ENCODE peak calls at places on chromosomes 5 and 9, in nine cellular contexts. V is HCT116, G is neural progenitor cell, A is GM23248, N is MM.1S, Y is SK-N-SH, Z is hepatocyte, B is GM23338, M is PC-3. Q is an unnamed sample.

GRCh38 chr9:86604741-86605140 is 250.5 kb upstream of the TUT7 start:
- DNase-seq in M (no peak), Y (no peak), V (no peak), A (peak), Z (no peak), B (no peak), N (no peak), G (no peak), Q (no peak)

GRCh38 chr9:134208310-134208841 is 44.0 kb upstream of the RNU6ATAC start:
- DNase-seq in B (no peak), N (no peak), M (no peak), Y (peak), Z (no peak), G (no peak), A (no peak), V (no peak), Q (no peak)

GRCh38 chr9:89639367-89639795 is 34.6 kb downstream of the GADD45G start:
- DNase-seq in N (no peak), M (no peak), G (no peak), Y (no peak), A (peak), V (no peak), Z (no peak), B (peak), Q (no peak)

GRCh38 chr5:144467795-144468194 is 297.1 kb downstream of the KCTD16 start:
- DNase-seq in M (peak), Y (peak), A (peak), Z (peak), N (no peak), G (peak), B (peak), V (peak), Q (no peak)

GRCh38 chr9:92439921-92440750 is 15.9 kb upstream of the OMD start:
- DNase-seq in B (no peak), Y (no peak), V (no peak), M (peak), Z (no peak), N (no peak), G (no peak), A (peak), Q (no peak)

GRCh38 chr5:129046151-129046550 is 48.4 kb upstream of the ISOC1 start:
- DNase-seq in Y (no peak), A (no peak), B (no peak), V (no peak), G (no peak), M (no peak), N (no peak), Z (no peak), Q (no peak)

GRCh38 chr9:138117836-138118235 is 240.3 kb downstream of the CACNA1B start:
- DNase-seq in B (no peak), A (no peak), V (no peak), G (no peak), N (no peak), Y (no peak), Z (no peak), M (no peak), Q (no peak)

GRCh38 chr5:111779260-111780254 is 22.6 kb upstream of the NREP start:
- DNase-seq in N (no peak), Z (no peak), Y (no peak), B (no peak), V (no peak), A (peak), G (no peak), M (peak), Q (no peak)

GRCh38 chr5:68178579-68178978 is 37.0 kb upstream of the PIK3R1 start:
- DNase-seq in Z (peak), B (no peak), G (no peak), A (no peak), Y (no peak), M (peak), N (no peak), V (peak), Q (no peak)

GRCh38 chr5:94431696-94432095 is 186.7 kb downstream of the KIAA0825 start:
- DNase-seq in Y (no peak), N (no peak), V (no peak), A (peak), M (no peak), G (no peak), B (no peak), Z (no peak), Q (no peak)

GRCh38 chr9:532707-533106 is 308.8 kb upstream of the DMRT1 start:
- DNase-seq in A (no peak), G (no peak), M (no peak), Y (no peak), Z (no peak), B (no peak), V (no peak), N (no peak), Q (no peak)

GRCh38 chr9:118091676-118092490 is 387.7 kb downstream of the TLR4 start:
- DNase-seq in B (no peak), N (no peak), V (no peak), M (no peak), A (no peak), Y (no peak), Z (no peak), G (no peak), Q (no peak)

GRCh38 chr5:102843997-102844396 is 88.9 kb downstream of the PAM start:
- DNase-seq in Z (no peak), N (no peak), G (no peak), B (no peak), A (no peak), Y (no peak), V (no peak), M (no peak), Q (no peak)

GRCh38 chr5:121969660-121970295 is 8.0 kb downstream of the SRFBP1 start:
- DNase-seq in Y (no peak), M (peak), V (no peak), Z (no peak), A (peak), N (no peak), B (no peak), G (no peak), Q (no peak)

GRCh38 chr9:134838651-134839431 is 41.8 kb upstream of the FCN2 start:
- DNase-seq in V (no peak), M (no peak), Y (no peak), N (no peak), A (no peak), Z (no peak), G (no peak), B (no peak), Q (no peak)

GRCh38 chr5:102591650-102592049 is 92.8 kb upstream of the SLCO6A1 start:
- DNase-seq in G (no peak), A (no peak), Y (no peak), N (peak), B (no peak), Z (no peak), M (no peak), V (no peak), Q (no peak)

GRCh38 chr9:135693265-135693664 is 6.0 kb downstream of the SOHLH1 start:
- DNase-seq in Z (no peak), N (no peak), V (no peak), B (no peak), M (peak), Y (no peak), G (no peak), A (no peak), Q (no peak)

GRCh38 chr5:17805426-17805825 is 171.2 kb downstream of the TAF11L14 start:
- DNase-seq in N (no peak), V (no peak), G (no peak), Z (no peak), B (no peak), A (no peak), Y (no peak), M (peak), Q (no peak)

GRCh38 chr5:100832252-100833230 is 70.5 kb downstream of the ST8SIA4 start:
- DNase-seq in G (no peak), V (no peak), M (no peak), B (no peak), Z (no peak), Y (no peak), N (peak), A (no peak), Q (no peak)

GRCh38 chr5:142758062-142758802 is 11.9 kb upstream of the ARHGAP26 start:
- DNase-seq in M (no peak), G (no peak), B (no peak), V (no peak), A (no peak), N (no peak), Z (no peak), Y (no peak), Q (no peak)

GRCh38 chr5:132952829-132953228 is 10.6 kb downstream of the AFF4 start:
- DNase-seq in G (no peak), B (no peak), A (no peak), V (no peak), M (no peak), Z (no peak), N (no peak), Y (no peak), Q (no peak)

GRCh38 chr5:149886697-149887470 is 57.7 kb downstream of the PDE6A start:
- DNase-seq in Y (no peak), Z (no peak), M (no peak), N (no peak), G (no peak), V (no peak), A (no peak), B (no peak), Q (no peak)

GRCh38 chr9:5767968-5768932 is 64.7 kb downstream of the ERMP1 start:
- DNase-seq in V (no peak), A (peak), M (peak), Z (no peak), Y (no peak), N (peak), G (no peak), B (no peak), Q (no peak)

GRCh38 chr9:92716557-92716956 is 46.6 kb upstream of the IPPK start:
- DNase-seq in Y (peak), V (peak), M (peak), B (peak), N (peak), Z (peak), A (peak), G (peak), Q (peak)

GRCh38 chr5:1004598-1005361 is 3.8 kb upstream of the NKD2 start:
- DNase-seq in Y (peak), B (peak), M (peak), V (no peak), N (peak), A (peak), G (peak), Z (peak), Q (no peak)

GRCh38 chr9:100499866-100500265 is 26.9 kb downstream of the TMEFF1 start:
- DNase-seq in Z (no peak), G (no peak), Y (no peak), V (no peak), N (no peak), B (no peak), A (no peak), M (no peak), Q (no peak)

GRCh38 chr9:32004431-32005076 is 379.9 kb upstream of the ACO1 start:
- DNase-seq in N (peak), A (no peak), V (no peak), Z (peak), M (no peak), Y (no peak), B (no peak), G (no peak), Q (no peak)

GRCh38 chr9:14018061-14018460 is 295.9 kb downstream of the NFIB start:
- DNase-seq in Y (no peak), M (peak), N (no peak), G (no peak), B (no peak), Z (peak), A (peak), V (no peak), Q (no peak)

GRCh38 chr9:87527211-87527916 is 29.7 kb downstream of the DAPK1 start:
- DNase-seq in V (no peak), Y (no peak), G (no peak), B (no peak), N (no peak), Z (no peak), M (no peak), A (no peak), Q (no peak)

GRCh38 chr5:65142511-65143011 is 339.2 kb downstream of the ADAMTS6 start:
- DNase-seq in G (peak), Y (no peak), A (peak), M (peak), V (no peak), Z (peak), B (peak), N (no peak), Q (no peak)

GRCh38 chr5:142420521-142420920 is 95.7 kb upstream of the SPRY4 start:
- DNase-seq in N (no peak), Y (no peak), B (no peak), M (no peak), A (no peak), V (no peak), Z (no peak), G (peak), Q (no peak)

GRCh38 chr9:115211413-115212204 is 93.7 kb upstream of the TNC start:
- DNase-seq in M (no peak), N (peak), A (peak), V (no peak), B (no peak), G (no peak), Y (no peak), Z (no peak), Q (no peak)

GRCh38 chr9:36327903-36328302 is 69.7 kb upstream of the GNE start:
- DNase-seq in Z (peak), B (no peak), A (peak), V (no peak), Y (no peak), N (no peak), M (peak), G (no peak), Q (no peak)

GRCh38 chr9:69130456-69131441 is 43.3 kb upstream of the TJP2 start:
- DNase-seq in M (peak), Y (no peak), N (no peak), B (peak), G (no peak), A (peak), V (no peak), Z (no peak), Q (no peak)

GRCh38 chr9:17135578-17135904 is 701 bp downstream of the CNTLN start:
- DNase-seq in A (no peak), V (no peak), M (peak), G (no peak), Z (no peak), B (peak), Y (no peak), N (peak), Q (no peak)

GRCh38 chr5:150497274-150497988 is 10.5 kb upstream of the NDST1 start:
- DNase-seq in V (peak), Y (peak), B (no peak), N (no peak), Z (peak), G (no peak), M (peak), A (peak), Q (no peak)

GRCh38 chr9:114156311-114156657 is 947 bp downstream of the COL27A1 start:
- DNase-seq in Y (no peak), V (no peak), B (peak), M (no peak), N (no peak), A (peak), G (no peak), Z (peak), Q (no peak)

GRCh38 chr9:35564658-35565061 is 40.4 kb upstream of the TESK1 start:
- DNase-seq in Y (no peak), M (no peak), G (no peak), B (no peak), N (no peak), V (no peak), A (peak), Z (no peak), Q (no peak)

DNA sequence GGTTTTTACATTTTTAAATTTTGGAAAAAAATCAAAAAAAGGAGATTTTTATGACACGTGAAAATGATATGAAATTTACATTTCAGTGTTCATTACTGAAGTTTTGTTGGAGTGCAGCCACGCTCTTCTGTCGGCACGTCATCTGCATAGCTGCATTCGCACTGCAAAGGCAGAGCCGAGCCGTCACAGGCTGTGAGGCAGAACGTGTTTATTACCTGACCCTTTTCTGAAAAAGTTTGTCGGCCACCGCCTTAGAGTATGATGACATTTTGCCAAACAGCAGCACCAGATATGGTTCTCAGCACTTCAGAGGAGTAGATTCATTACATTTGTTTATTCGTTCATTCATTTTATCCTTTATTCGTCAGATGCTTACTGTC is 24.1 kb downstream of the HRH2 start:
- DNase-seq in B (no peak), G (no peak), N (no peak), V (no peak), M (no peak), Y (no peak), Z (no peak), A (no peak), Q (no peak)
- H3K27ac ChIP-seq in B (no peak), G (no peak), N (no peak), V (no peak), M (no peak), Y (no peak), Z (no peak), A (no peak), Q (no peak)

GRCh38 chr9:136844766-136845464 is 2.6 kb downstream of the AJM1 start:
- DNase-seq in N (no peak), G (no peak), Z (no peak), Y (no peak), V (no peak), B (peak), M (no peak), A (no peak), Q (no peak)
- TF ChIP-seq EZH2phosphoT487 in N (no peak), G (no peak), Z (no peak), Y (no peak), V (no peak), B (no peak), M (no peak), A (peak), Q (no peak)

GRCh38 chr5:136891175-136891574 is 525.8 kb upstream of the TRPC7 start:
- DNase-seq in V (no peak), Y (no peak), G (no peak), A (no peak), Z (no peak), M (no peak), N (no peak), B (peak), Q (no peak)

GRCh38 chr5:136891601-136892000 is 526.3 kb upstream of the TRPC7 start:
- DNase-seq in V (no peak), M (no peak), N (no peak), G (peak), Y (no peak), B (peak), Z (no peak), A (no peak), Q (no peak)

GRCh38 chr5:136890431-136891148 is 525.2 kb upstream of the TRPC7 start:
- DNase-seq in M (no peak), V (no peak), Y (no peak), B (no peak), G (no peak), Z (no peak), N (no peak), A (no peak), Q (no peak)

GRCh38 chr5:136886623-136887022 is 521.3 kb upstream of the TRPC7 start:
- DNase-seq in Y (no peak), G (no peak), Z (no peak), N (no peak), B (no peak), V (no peak), A (no peak), M (peak), Q (no peak)

GRCh38 chr5:136892026-136892425 is 526.7 kb upstream of the TRPC7 start:
- DNase-seq in N (no peak), G (peak), A (no peak), Z (no peak), B (peak), V (no peak), M (no peak), Y (no peak), Q (no peak)
- H3K27ac ChIP-seq in N (no peak), G (peak), A (no peak), Z (no peak), B (no peak), V (no peak), M (no peak), Y (no peak), Q (no peak)

GRCh38 chr9:71036501-71036900 is 84.9 kb downstream of the TRPM3 start:
- DNase-seq in Z (peak), A (no peak), M (no peak), N (no peak), Y (no peak), V (no peak), G (no peak), B (no peak), Q (no peak)
- TF ChIP-seq EZH2phosphoT487 in Z (no peak), A (no peak), M (no peak), N (no peak), Y (no peak), V (no peak), G (no peak), B (no peak), Q (no peak)

GRCh38 chr9:71643330-71643729 is 125.0 kb downstream of the CEMIP2 start:
- DNase-seq in A (no peak), M (peak), Y (no peak), G (no peak), V (no peak), N (no peak), B (no peak), Z (no peak), Q (no peak)
- H3K27ac ChIP-seq in A (no peak), M (no peak), Y (no peak), G (no peak), V (no peak), N (no peak), B (no peak), Z (no peak), Q (no peak)

GRCh38 chr9:75615284-75615683 is 275.2 kb upstream of the PCSK5 start:
- DNase-seq in A (no peak), V (no peak), Y (no peak), G (no peak), Z (peak), B (peak), M (no peak), N (no peak), Q (peak)
- TF ChIP-seq EZH2phosphoT487 in A (no peak), V (no peak), Y (no peak), G (no peak), Z (no peak), B (no peak), M (no peak), N (no peak), Q (no peak)

GRCh38 chr9:107492381-107492780 is 2.8 kb upstream of the KLF4 start:
- DNase-seq in V (no peak), G (no peak), N (no peak), Z (no peak), A (peak), Y (no peak), M (peak), B (no peak), Q (no peak)
- H3K27ac ChIP-seq in V (no peak), G (no peak), N (no peak), Z (peak), A (no peak), Y (no peak), M (no peak), B (no peak), Q (no peak)

Q was measured in OCI-LY7.